ENCODE peak calls at places on chromosomes 1 and 21, in nine cellular contexts. R is heart right ventricle, B is right lobe of liver, Y is right cardiac atrium, N is stomach, M is A549, K is AG04450, S is dorsolateral prefrontal cortex, J is fibroblast of lung. G is an unnamed sample.

GRCh38 chr21:26448751-26449150 is 124.3 kb downstream of the CYYR1 start:
- DNase-seq in Y (peak; percentile 25), R (no peak), K (no peak), J (peak; percentile 10), B (no peak), M (no peak), S (no peak), N (no peak), G (no peak)

GRCh38 chr1:21567241-21568005 is 58.2 kb downstream of the ALPL start:
- DNase-seq in B (no peak), M (no peak), S (no peak), R (no peak), N (no peak), J (peak; percentile 98), Y (no peak), K (peak; percentile 55), G (no peak)

GRCh38 chr1:12610305-12610935 is 7.6 kb downstream of the DHRS3 start:
- DNase-seq in N (no peak), Y (no peak), J (no peak), B (no peak), M (no peak), K (no peak), S (no peak), R (no peak), G (no peak)

GRCh38 chr1:221708076-221708571 is 33.8 kb downstream of the DUSP10 start:
- DNase-seq in R (no peak), N (no peak), S (no peak), Y (no peak), J (peak; percentile 78), K (no peak), M (no peak), B (no peak), G (no peak)

GRCh38 chr1:114008352-114009041 is 29.2 kb downstream of the OLFML3 start:
- DNase-seq in M (no peak), N (no peak), K (no peak), J (peak; percentile 61), S (no peak), R (no peak), Y (no peak), B (no peak), G (no peak)

GRCh38 chr1:172168597-172168872 is 251.9 kb upstream of the C1orf105 start:
- DNase-seq in K (no peak), M (no peak), S (no peak), R (no peak), B (no peak), J (no peak), N (no peak), Y (no peak), G (no peak)

GRCh38 chr1:232586679-232587078 is 43.3 kb downstream of the SIPA1L2 start:
- DNase-seq in N (no peak), K (no peak), Y (no peak), S (no peak), B (no peak), J (no peak), R (no peak), M (no peak), G (no peak)

GRCh38 chr1:46198026-46198826 is at the start of gene POMGNT1:
- DNase-seq in K (no peak), R (peak; percentile 79), B (peak; percentile 77), S (no peak), N (peak; percentile 75), Y (peak; percentile 71), M (peak; percentile 73), J (peak; percentile 58), G (peak; percentile 70)

GRCh38 chr1:55380313-55380970 is 165.3 kb upstream of the USP24 start:
- DNase-seq in S (no peak), M (no peak), K (no peak), B (no peak), R (no peak), Y (no peak), J (no peak), N (no peak), G (no peak)

GRCh38 chr1:65339866-65340483 is 30.6 kb downstream of the DNAJC6 start:
- DNase-seq in J (peak; percentile 4), K (no peak), Y (no peak), N (no peak), S (no peak), R (no peak), M (no peak), B (no peak), G (no peak)

GRCh38 chr1:206143537-206144155 is 26.5 kb upstream of the AVPR1B start:
- DNase-seq in K (no peak), N (no peak), Y (no peak), S (no peak), B (no peak), J (no peak), M (no peak), R (no peak), G (no peak)

GRCh38 chr1:204367956-204368355 is 8.2 kb upstream of the PLEKHA6 start:
- DNase-seq in J (no peak), S (no peak), N (no peak), K (no peak), R (no peak), M (no peak), Y (no peak), B (no peak), G (no peak)

GRCh38 chr1:157993179-157994080 is at the start of gene KIRREL1:
- DNase-seq in R (peak; percentile 63), M (no peak), B (peak; percentile 38), K (no peak), J (peak; percentile 78), Y (peak; percentile 74), S (no peak), N (peak; percentile 30), G (peak; percentile 33)

GRCh38 chr1:195580988-195581387 is 1027.3 kb downstream of the KCNT2 start:
- DNase-seq in B (no peak), K (no peak), J (no peak), Y (no peak), M (peak; percentile 17), S (no peak), R (no peak), N (no peak), G (no peak)

GRCh38 chr1:172449585-172450523 is 6.0 kb upstream of the PIGC start:
- DNase-seq in J (peak; percentile 55), K (peak; percentile 4), N (peak; percentile 62), R (peak; percentile 50), S (peak; percentile 13), Y (peak; percentile 58), B (peak; percentile 58), M (peak; percentile 70), G (peak; percentile 68)

GRCh38 chr1:60615661-60616060 is 466.7 kb upstream of the NFIA start:
- DNase-seq in R (no peak), J (peak; percentile 59), M (no peak), B (no peak), Y (no peak), K (no peak), S (no peak), N (no peak), G (no peak)

GRCh38 chr1:172343246-172344099 is 77.0 kb upstream of the C1orf105 start:
- DNase-seq in K (peak; percentile 69), S (no peak), N (no peak), M (no peak), J (peak; percentile 91), R (no peak), B (no peak), Y (no peak), G (no peak)

GRCh38 chr1:200659269-200659668 is 10.4 kb downstream of the DDX59 start:
- DNase-seq in S (no peak), M (no peak), B (no peak), J (peak; percentile 76), N (no peak), Y (no peak), R (no peak), K (peak; percentile 2), G (no peak)

GRCh38 chr1:197619008-197619640 is 156.2 kb downstream of the DENND1B start:
- DNase-seq in K (no peak), S (no peak), R (no peak), N (no peak), Y (no peak), B (no peak), J (peak; percentile 26), M (no peak), G (no peak)

DNA sequence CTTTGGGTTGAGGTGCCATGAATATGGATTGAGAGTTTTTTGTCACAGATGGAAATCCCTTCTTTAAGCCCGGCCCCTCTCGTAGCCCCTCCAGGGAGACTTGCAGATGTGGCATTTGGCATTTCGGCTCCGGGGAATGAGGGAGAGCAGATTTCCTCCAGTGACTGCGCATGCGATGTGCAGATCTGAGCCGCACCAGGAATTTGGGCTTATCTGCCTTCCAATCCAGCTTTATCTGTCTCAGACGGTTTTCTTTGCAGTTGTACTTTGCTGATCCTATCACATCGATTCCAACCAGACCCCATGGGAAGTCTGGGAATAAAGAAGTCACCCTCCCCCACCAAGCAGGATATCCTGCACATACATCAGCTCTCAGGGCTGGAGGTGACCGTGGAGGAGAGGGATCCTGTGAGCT is 11.7 kb downstream of the KIF26B start:
- DNase-seq in N (no peak), B (no peak), R (no peak), S (no peak), K (no peak), M (no peak), J (peak; percentile 31), Y (no peak), G (no peak)
- H3K4me3 ChIP-seq in N (peak overlapping the region; percentile 28), B (no peak overlapping the region), R (peak overlapping the region; percentile 39), S (peak overlapping the region; percentile 45), K (peak overlapping the region; percentile 49), M (no peak overlapping the region), J (peak overlapping the region; percentile 14), Y (peak overlapping the region; percentile 56), G (no peak overlapping the region)

DNA sequence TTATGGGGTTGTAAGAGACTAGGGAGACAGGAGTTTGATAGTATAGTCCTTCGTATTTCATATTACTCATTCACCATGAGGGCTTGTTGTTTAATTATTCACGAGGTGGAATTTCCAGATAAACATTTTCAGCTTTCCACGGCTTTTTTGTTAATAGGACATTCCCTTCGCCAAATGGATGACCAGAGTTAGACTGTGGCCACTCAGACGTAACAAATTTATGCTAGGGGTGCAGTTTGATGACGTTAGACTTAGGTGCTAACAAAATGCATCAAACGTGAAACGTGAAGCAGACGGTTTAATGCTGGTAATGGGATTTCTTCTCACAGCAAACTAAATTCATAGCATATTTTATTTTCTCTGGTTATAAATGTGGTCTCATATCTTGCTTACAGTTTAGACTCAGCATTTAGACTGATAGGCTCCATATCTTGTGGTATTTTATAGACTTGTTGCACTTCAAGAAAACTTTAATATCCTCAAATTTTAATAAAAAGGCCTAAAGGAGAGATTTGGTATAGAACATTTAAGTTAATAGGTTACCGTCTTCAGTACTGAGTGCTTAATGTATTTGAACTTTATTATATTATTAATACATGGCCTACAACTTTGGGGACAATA is 2.3 kb downstream of the DHX9 start:
- DNase-seq in N (no peak), K (peak; percentile 1), R (no peak), S (no peak), B (no peak), J (peak; percentile 69), Y (no peak), M (peak; percentile 41), G (no peak)
- H3K27ac ChIP-seq in N (peak overlapping the region; percentile 98), K (no peak overlapping the region), R (no peak overlapping the region), S (no peak overlapping the region), B (no peak overlapping the region), J (no peak overlapping the region), Y (no peak overlapping the region), M (peak overlapping the region; percentile 97), G (peak overlapping the region; percentile 97)

GRCh38 chr21:39087238-39087975 is 95.8 kb downstream of the PSMG1 start:
- DNase-seq in S (no peak), B (no peak), K (no peak), R (peak; percentile 68), J (peak; percentile 24), Y (peak; percentile 61), M (no peak), N (no peak), G (no peak)
- H3K4me3 ChIP-seq in S (no peak overlapping the region), B (no peak overlapping the region), K (no peak overlapping the region), R (peak overlapping the region; percentile 26), J (no peak overlapping the region), Y (no peak overlapping the region), M (no peak overlapping the region), N (no peak overlapping the region), G (no peak overlapping the region)

GRCh38 chr1:64245495-64245894 is 42.1 kb downstream of the UBE2U start:
- DNase-seq in M (no peak), B (no peak), Y (no peak), S (no peak), N (no peak), J (no peak), K (no peak), R (no peak), G (peak; percentile 12)
- H3K27ac ChIP-seq in M (peak overlapping the region; percentile 25), B (no peak overlapping the region), Y (no peak overlapping the region), S (no peak overlapping the region), N (peak overlapping the region; percentile 24), J (no peak overlapping the region), K (no peak overlapping the region), R (no peak overlapping the region), G (peak overlapping the region; percentile 74)